ENCODE peak calls at places on chromosomes 12 and 14, in four cellular contexts. L is WTC11, Q is uterus, Z is neural crest cell. P is an unnamed sample.

GRCh38 chr14:32202468-32202865 is 602 bp downstream of the RNU6-8 start:
- DNase-seq in L (no peak), Q (no peak), Z (peak), P (no peak)

GRCh38 chr14:100221419-100222218 is 17.3 kb upstream of the YY1 start:
- DNase-seq in L (peak), Q (no peak), Z (peak), P (peak)

GRCh38 chr12:107092669-107093546 is 441 bp downstream of the CRY1 start:
- DNase-seq in L (peak), Q (peak), Z (no peak), P (peak)

GRCh38 chr12:4603946-4604345 is 41.9 kb downstream of the DYRK4 start:
- DNase-seq in L (no peak), Q (no peak), Z (no peak), P (no peak)

GRCh38 chr14:68361231-68361630 is 431.6 kb downstream of the ZFP36L1 start:
- DNase-seq in L (no peak), Q (no peak), Z (no peak), P (no peak)

GRCh38 chr14:61493239-61493638 is 171.9 kb downstream of the PRKCH start:
- DNase-seq in L (no peak), Q (no peak), Z (no peak), P (no peak)

GRCh38 chr14:51597511-51597920 is 54.2 kb upstream of the FRMD6 start:
- DNase-seq in L (no peak), Q (no peak), Z (no peak), P (no peak)

GRCh38 chr14:35197015-35197414 is 74.7 kb downstream of the PRORP start:
- DNase-seq in L (no peak), Q (no peak), Z (no peak), P (no peak)

GRCh38 chr14:51446771-51447170 is 204.9 kb upstream of the FRMD6 start:
- DNase-seq in L (no peak), Q (no peak), Z (no peak), P (no peak)

GRCh38 chr12:34292736-34293625 is 270.7 kb downstream of the ALG10 start:
- DNase-seq in L (no peak), Q (peak), Z (no peak), P (peak)

GRCh38 chr12:51913071-51914033 is 6.0 kb downstream of the ACVRL1 start:
- DNase-seq in L (peak), Q (no peak), Z (no peak), P (no peak)
- TF ChIP-seq CTCF in L (peak), Q (no peak), Z (no peak), P (no peak)

DNA sequence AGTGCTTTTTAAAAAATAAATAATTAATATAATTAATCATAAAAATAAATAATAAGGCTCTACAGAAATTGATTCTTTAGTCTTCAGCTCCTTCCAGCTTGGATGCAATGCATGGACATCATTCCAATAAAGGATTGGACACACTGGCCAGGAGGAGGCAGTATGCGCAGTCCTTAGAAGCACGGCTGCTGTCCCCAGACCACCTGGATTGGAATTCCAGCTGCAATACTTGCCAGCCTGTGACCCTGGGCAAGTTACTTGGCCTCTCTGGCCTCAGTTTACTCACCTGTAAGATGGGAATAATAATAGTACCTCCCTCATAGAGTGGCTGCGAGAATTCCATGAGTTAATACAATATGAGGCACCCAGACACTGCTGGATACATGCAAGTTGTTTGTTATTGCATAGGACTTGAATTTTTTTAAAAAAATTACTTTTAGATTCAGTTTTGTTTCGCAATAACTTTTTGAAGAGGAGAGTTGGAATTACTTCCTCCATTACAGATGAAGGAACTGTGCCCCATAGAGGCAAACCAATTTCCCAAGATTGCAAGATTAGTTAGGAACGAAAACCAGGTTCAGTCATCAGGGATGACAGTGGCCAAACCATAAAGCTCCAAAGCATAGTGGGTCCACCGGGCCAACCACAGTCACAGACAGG is 12.2 kb downstream of the RPH3A start:
- DNase-seq in L (no peak), Q (no peak), Z (no peak), P (no peak)
- TF ChIP-seq CTCF in L (no peak), Q (no peak), Z (no peak), P (no peak)

GRCh38 chr14:63404906-63405305 is 86.2 kb upstream of the GPHB5 start:
- DNase-seq in L (no peak), Q (no peak), Z (no peak), P (no peak)
- TF ChIP-seq CTCF in L (no peak), Q (no peak), Z (no peak), P (no peak)

DNA sequence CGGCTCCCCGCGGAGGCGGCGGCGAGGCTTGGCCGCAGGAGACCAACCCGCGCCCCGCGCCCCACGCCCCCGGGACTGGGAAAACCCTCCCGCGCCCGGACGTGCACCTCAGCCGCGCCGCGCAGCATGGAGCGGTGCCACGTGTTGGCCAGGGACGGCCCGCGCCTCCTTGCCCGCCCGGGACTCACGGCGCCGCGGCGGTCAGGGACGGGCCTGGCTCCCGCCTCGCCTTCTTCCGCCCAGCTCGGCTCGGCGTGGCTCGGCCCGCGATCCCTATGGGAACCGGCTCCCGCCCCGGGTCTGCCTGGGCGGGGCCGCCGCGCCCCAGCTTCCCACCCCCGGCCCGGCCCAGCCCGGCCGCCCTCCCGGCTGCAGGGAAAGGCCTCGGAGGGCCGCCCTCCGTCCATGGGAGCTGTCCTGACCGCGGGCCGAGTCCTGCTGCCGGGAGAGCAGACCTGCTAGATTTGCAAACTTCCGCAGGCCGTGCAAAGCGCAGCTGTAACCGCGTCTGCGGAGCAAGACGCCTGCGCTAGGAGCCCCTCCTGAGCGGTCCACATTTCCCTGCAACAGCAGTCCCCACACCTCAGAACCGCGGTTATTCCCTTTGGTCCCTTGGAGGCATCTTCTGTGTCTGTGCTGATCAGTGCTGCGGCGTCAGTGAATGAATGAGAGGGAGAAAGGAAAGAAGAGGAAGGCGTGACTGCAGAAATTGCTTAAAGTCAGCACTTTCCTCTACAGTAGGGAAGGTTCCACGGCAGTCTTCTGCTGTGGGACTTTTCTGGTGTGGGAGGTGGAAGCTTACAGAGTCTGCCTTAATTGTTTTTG is at the start of gene CDKL1:
- DNase-seq in L (peak), Q (peak), Z (peak), P (peak)
- TF ChIP-seq CTCF in L (no peak), Q (no peak), Z (no peak), P (no peak)